ENCODE peak calls at places on chromosomes 13 and 19, in eight cellular contexts. A, Q, E, C, Z, R, H and O are unnamed samples.

GRCh38 chr19:42412661-42413076 is 14.5 kb downstream of the LIPE start:
- DNase-seq in A (no peak), Q (no peak), E (no peak), C (no peak), Z (no peak), R (no peak), H (no peak), O (no peak)

GRCh38 chr19:1481893-1482360 is 2.9 kb upstream of the C19orf25 start:
- DNase-seq in A (no peak), Q (no peak), E (no peak), C (no peak), Z (no peak), R (no peak), H (no peak), O (no peak)

GRCh38 chr13:63948045-63948444 is 2532.4 kb upstream of the PCDH20 start:
- DNase-seq in A (no peak), Q (no peak), E (no peak), C (no peak), Z (no peak), R (no peak), H (no peak), O (no peak)

GRCh38 chr19:41330946-41331678 is 21.1 kb downstream of the CCDC97 start:
- DNase-seq in A (no peak), Q (no peak), E (no peak), C (no peak), Z (no peak), R (no peak), H (no peak), O (no peak)

GRCh38 chr13:66139701-66140100 is 1090.4 kb downstream of the PCDH9 start:
- DNase-seq in A (no peak), Q (no peak), E (no peak), C (no peak), Z (no peak), R (no peak), H (no peak), O (no peak)

GRCh38 chr19:38667552-38668205 is 20.2 kb downstream of the ACTN4 start:
- DNase-seq in A (no peak), Q (no peak), E (no peak), C (peak; percentile 62), Z (no peak), R (no peak), H (no peak), O (peak; percentile 62)

GRCh38 chr13:20390526-20391175 is 135.0 kb downstream of the CRYL1 start:
- DNase-seq in A (no peak), Q (no peak), E (no peak), C (no peak), Z (no peak), R (no peak), H (no peak), O (peak; percentile 47)

GRCh38 chr13:46377554-46377953 is 9.5 kb downstream of the RUBCNL start:
- DNase-seq in A (no peak), Q (no peak), E (no peak), C (no peak), Z (no peak), R (no peak), H (no peak), O (no peak)

GRCh38 chr19:19554074-19555023 is 16.3 kb downstream of the CILP2 start:
- DNase-seq in A (peak; percentile 77), Q (no peak), E (no peak), C (peak; percentile 42), Z (peak; percentile 58), R (peak; percentile 40), H (peak; percentile 69), O (peak; percentile 91)

GRCh38 chr19:19146000-19146608 is 7.8 kb upstream of the TMEM161A start:
- DNase-seq in A (peak; percentile 91), Q (peak; percentile 29), E (peak; percentile 67), C (peak; percentile 58), Z (peak; percentile 91), R (peak; percentile 82), H (peak; percentile 87), O (peak; percentile 81)

GRCh38 chr19:33831835-33832234 is 35.2 kb downstream of the KCTD15 start:
- DNase-seq in A (no peak), Q (no peak), E (no peak), C (no peak), Z (no peak), R (no peak), H (no peak), O (no peak)

GRCh38 chr13:75679459-75679858 is 43.3 kb downstream of the LMO7 start:
- DNase-seq in A (no peak), Q (no peak), E (no peak), C (no peak), Z (no peak), R (no peak), H (no peak), O (no peak)